ENCODE peak calls at places on chromosomes 13 and 19, in seven cellular contexts. D, M, W, J, X, R and Z are unnamed samples.

GRCh38 chr13:18978447-18978846 is 203.2 kb downstream of the TUBA3C start:
- DNase-seq in D (no peak), M (no peak), W (no peak), J (no peak), X (no peak), R (no peak), Z (no peak)

GRCh38 chr19:9877775-9878510 is 42.8 kb downstream of the PIN1 start:
- DNase-seq in D (peak), M (no peak), W (no peak), J (no peak), X (no peak), R (no peak), Z (no peak)

GRCh38 chr19:46378268-46378667 is 31.4 kb downstream of the PPP5C start:
- DNase-seq in D (peak), M (no peak), W (no peak), J (no peak), X (no peak), R (no peak), Z (peak)

GRCh38 chr19:632228-633067 is 889 bp downstream of the POLRMT start:
- DNase-seq in D (peak), M (no peak), W (peak), J (peak), X (no peak), R (peak), Z (no peak)

GRCh38 chr13:51318876-51319275 is 20.6 kb upstream of the SERPINE3 start:
- DNase-seq in D (no peak), M (no peak), W (no peak), J (no peak), X (no peak), R (no peak), Z (no peak)

GRCh38 chr19:54209058-54209747 is 8.5 kb downstream of the RPS9 start:
- DNase-seq in D (peak), M (no peak), W (no peak), J (no peak), X (no peak), R (no peak), Z (no peak)

GRCh38 chr19:52343548-52343947 is 7.5 kb downstream of the ZNF610 start:
- DNase-seq in D (no peak), M (peak), W (peak), J (peak), X (no peak), R (peak), Z (peak)

GRCh38 chr13:33610471-33611015 is 207.4 kb upstream of the RFC3 start:
- DNase-seq in D (no peak), M (no peak), W (peak), J (peak), X (peak), R (peak), Z (peak)

GRCh38 chr19:4051175-4052101 is 15.3 kb downstream of the ZBTB7A start:
- DNase-seq in D (peak), M (no peak), W (peak), J (no peak), X (peak), R (no peak), Z (no peak)

GRCh38 chr19:17743874-17744273 is 7.4 kb upstream of the FCHO1 start:
- DNase-seq in D (no peak), M (no peak), W (no peak), J (no peak), X (no peak), R (no peak), Z (no peak)

GRCh38 chr13:48873598-48873997 is 102.1 kb upstream of the FNDC3A start:
- DNase-seq in D (peak), M (no peak), W (no peak), J (no peak), X (no peak), R (no peak), Z (no peak)

GRCh38 chr13:76832258-76832988 is 53.8 kb downstream of the KCTD12 start:
- DNase-seq in D (no peak), M (peak), W (no peak), J (no peak), X (no peak), R (no peak), Z (no peak)

GRCh38 chr13:23445794-23446193 is 12.3 kb upstream of the SACS start:
- DNase-seq in D (no peak), M (no peak), W (no peak), J (no peak), X (no peak), R (no peak), Z (no peak)

GRCh38 chr13:75995966-75996365 is 359.8 kb downstream of the LMO7 start:
- DNase-seq in D (no peak), M (no peak), W (no peak), J (no peak), X (no peak), R (no peak), Z (no peak)

GRCh38 chr13:39929583-39929982 is 274.1 kb downstream of the COG6 start:
- DNase-seq in D (no peak), M (no peak), W (no peak), J (no peak), X (no peak), R (no peak), Z (no peak)

GRCh38 chr13:49759503-49759902 is 33.0 kb downstream of the KPNA3 start:
- DNase-seq in D (no peak), M (no peak), W (no peak), J (no peak), X (no peak), R (peak), Z (no peak)

GRCh38 chr13:97567510-97568243 is 133.7 kb downstream of the RAP2A start:
- DNase-seq in D (peak), M (no peak), W (no peak), J (peak), X (no peak), R (no peak), Z (peak)

GRCh38 chr13:65656740-65657329 is 1573.3 kb downstream of the PCDH9 start:
- DNase-seq in D (peak), M (no peak), W (no peak), J (no peak), X (no peak), R (no peak), Z (no peak)

GRCh38 chr19:1384085-1384462 is 367 bp downstream of the NDUFS7 start:
- DNase-seq in D (no peak), M (no peak), W (no peak), J (no peak), X (no peak), R (no peak), Z (no peak)

GRCh38 chr19:18899624-18900560 is 3.9 kb upstream of the CERS1 start:
- DNase-seq in D (no peak), M (no peak), W (no peak), J (no peak), X (no peak), R (no peak), Z (no peak)

GRCh38 chr13:73268306-73268705 is 209.5 kb downstream of the KLF5 start:
- DNase-seq in D (peak), M (peak), W (no peak), J (no peak), X (no peak), R (no peak), Z (no peak)

GRCh38 chr19:46453661-46454060 is 17.7 kb downstream of the PNMA8A start:
- DNase-seq in D (no peak), M (no peak), W (no peak), J (no peak), X (no peak), R (no peak), Z (no peak)

GRCh38 chr13:112873851-112874750 is 94.9 kb upstream of the MCF2L start:
- DNase-seq in D (peak), M (peak), W (peak), J (peak), X (peak), R (peak), Z (no peak)

GRCh38 chr19:40737102-40737644 is 13.1 kb downstream of the ACTMAP start:
- DNase-seq in D (no peak), M (no peak), W (no peak), J (no peak), X (no peak), R (no peak), Z (no peak)

GRCh38 chr19:4362871-4363545 is 19.6 kb downstream of the MPND start:
- DNase-seq in D (no peak), M (no peak), W (no peak), J (no peak), X (no peak), R (no peak), Z (no peak)

GRCh38 chr19:18441804-18442788 is 4.2 kb upstream of the ISYNA1 start:
- DNase-seq in D (no peak), M (no peak), W (no peak), J (no peak), X (no peak), R (peak), Z (no peak)

GRCh38 chr19:30313353-30313750 is 58.8 kb upstream of the ZNF536 start:
- DNase-seq in D (no peak), M (no peak), W (no peak), J (no peak), X (no peak), R (no peak), Z (no peak)

GRCh38 chr19:7682175-7682855 is 1.7 kb downstream of the TRAPPC5 start:
- DNase-seq in D (no peak), M (no peak), W (no peak), J (no peak), X (no peak), R (no peak), Z (no peak)

GRCh38 chr19:35645680-35646511 is 2.2 kb upstream of the COX6B1 start:
- DNase-seq in D (no peak), M (no peak), W (no peak), J (no peak), X (no peak), R (no peak), Z (no peak)

GRCh38 chr13:92843549-92843948 is 383.1 kb upstream of the GPC6 start:
- DNase-seq in D (peak), M (peak), W (no peak), J (no peak), X (no peak), R (no peak), Z (no peak)

GRCh38 chr19:6457958-6458694 is 1.5 kb downstream of the SLC25A23 start:
- DNase-seq in D (no peak), M (no peak), W (no peak), J (no peak), X (no peak), R (no peak), Z (no peak)

GRCh38 chr13:37429976-37430375 is 168.6 kb downstream of the POSTN start:
- DNase-seq in D (peak), M (no peak), W (no peak), J (no peak), X (no peak), R (no peak), Z (no peak)

GRCh38 chr13:73090116-73090811 is 31.5 kb downstream of the KLF5 start:
- DNase-seq in D (peak), M (peak), W (no peak), J (peak), X (no peak), R (peak), Z (no peak)

GRCh38 chr19:6528544-6529121 is 2.2 kb upstream of the TNFSF9 start:
- DNase-seq in D (no peak), M (no peak), W (no peak), J (peak), X (peak), R (no peak), Z (no peak)

GRCh38 chr19:4555657-4556561 is 3.6 kb downstream of the SEMA6B start:
- DNase-seq in D (no peak), M (no peak), W (no peak), J (no peak), X (no peak), R (no peak), Z (no peak)